ENCODE peak calls at places on chromosomes 2 and 18, in six cellular contexts. One of them, this sample, is unnamed.

GRCh38 chr18:59616501-59616900 is 80.7 kb downstream of the CCBE1 start:
- DNase-seq in adrenal gland: no peak
- DNase-seq in uterus: no peak
- DNase-seq in IMR-90: no peak
- DNase-seq in heart right ventricle: no peak
- DNase-seq in NT2/D1: no peak
- DNase-seq in this sample: no peak

GRCh38 chr18:77147418-77147852 is 14.9 kb upstream of the MBP start:
- DNase-seq in adrenal gland: no peak
- DNase-seq in uterus: no peak
- DNase-seq in IMR-90: peak; percentile 52
- DNase-seq in heart right ventricle: no peak
- DNase-seq in NT2/D1: no peak
- DNase-seq in this sample: no peak

GRCh38 chr2:26618611-26619010 is 22.6 kb downstream of the CIB4 start:
- DNase-seq in adrenal gland: no peak
- DNase-seq in uterus: no peak
- DNase-seq in IMR-90: no peak
- DNase-seq in heart right ventricle: no peak
- DNase-seq in NT2/D1: no peak
- DNase-seq in this sample: no peak

GRCh38 chr2:39730685-39731302 is 48.3 kb downstream of the THUMPD2 start:
- DNase-seq in adrenal gland: no peak
- DNase-seq in uterus: no peak
- DNase-seq in IMR-90: peak; percentile 35
- DNase-seq in heart right ventricle: no peak
- DNase-seq in NT2/D1: peak; percentile 23
- DNase-seq in this sample: no peak

GRCh38 chr2:127771756-127772155 is 39.2 kb downstream of the WDR33 start:
- DNase-seq in adrenal gland: no peak
- DNase-seq in uterus: no peak
- DNase-seq in IMR-90: peak; percentile 70
- DNase-seq in heart right ventricle: no peak
- DNase-seq in NT2/D1: no peak
- DNase-seq in this sample: no peak

GRCh38 chr2:74201196-74201595 is 2.8 kb downstream of the MTHFD2 start:
- DNase-seq in adrenal gland: no peak
- DNase-seq in uterus: peak; percentile 37
- DNase-seq in IMR-90: no peak
- DNase-seq in heart right ventricle: no peak
- DNase-seq in NT2/D1: no peak
- DNase-seq in this sample: no peak

GRCh38 chr18:484749-485464 is 15.6 kb downstream of the COLEC12 start:
- DNase-seq in adrenal gland: no peak
- DNase-seq in uterus: no peak
- DNase-seq in IMR-90: no peak
- DNase-seq in heart right ventricle: no peak
- DNase-seq in NT2/D1: no peak
- DNase-seq in this sample: no peak

GRCh38 chr2:84959045-84959493 is 11.9 kb upstream of the KCMF1 start:
- DNase-seq in adrenal gland: no peak
- DNase-seq in uterus: no peak
- DNase-seq in IMR-90: peak; percentile 90
- DNase-seq in heart right ventricle: no peak
- DNase-seq in NT2/D1: no peak
- DNase-seq in this sample: no peak

GRCh38 chr2:226898925-226899324 is 63.1 kb downstream of the RHBDD1 start:
- DNase-seq in adrenal gland: no peak
- DNase-seq in uterus: no peak
- DNase-seq in IMR-90: no peak
- DNase-seq in heart right ventricle: no peak
- DNase-seq in NT2/D1: no peak
- DNase-seq in this sample: no peak

GRCh38 chr2:37020212-37020886 is 54.0 kb upstream of the STRN start:
- DNase-seq in adrenal gland: peak; percentile 93
- DNase-seq in uterus: peak; percentile 70
- DNase-seq in IMR-90: peak; percentile 94
- DNase-seq in heart right ventricle: peak; percentile 89
- DNase-seq in NT2/D1: no peak
- DNase-seq in this sample: peak; percentile 90

GRCh38 chr2:96205238-96205637 is 3.4 kb downstream of the STARD7 start:
- DNase-seq in adrenal gland: no peak
- DNase-seq in uterus: no peak
- DNase-seq in IMR-90: no peak
- DNase-seq in heart right ventricle: no peak
- DNase-seq in NT2/D1: no peak
- DNase-seq in this sample: no peak

GRCh38 chr2:128563348-128563687 is 244.7 kb upstream of the HS6ST1 start:
- DNase-seq in adrenal gland: peak; percentile 36
- DNase-seq in uterus: peak; percentile 88
- DNase-seq in IMR-90: peak; percentile 98
- DNase-seq in heart right ventricle: peak; percentile 67
- DNase-seq in NT2/D1: no peak
- DNase-seq in this sample: peak; percentile 84

GRCh38 chr18:39500320-39500719 is 1934.7 kb upstream of the CELF4 start:
- DNase-seq in adrenal gland: no peak
- DNase-seq in uterus: no peak
- DNase-seq in IMR-90: no peak
- DNase-seq in heart right ventricle: no peak
- DNase-seq in NT2/D1: no peak
- DNase-seq in this sample: no peak

GRCh38 chr18:55579471-55579870 is 8.5 kb downstream of the TCF4 start:
- DNase-seq in adrenal gland: no peak
- DNase-seq in uterus: no peak
- DNase-seq in IMR-90: peak; percentile 28
- DNase-seq in heart right ventricle: no peak
- DNase-seq in NT2/D1: no peak
- DNase-seq in this sample: no peak

GRCh38 chr2:68970566-68970965 is 3.9 kb upstream of the GKN1 start:
- DNase-seq in adrenal gland: no peak
- DNase-seq in uterus: no peak
- DNase-seq in IMR-90: no peak
- DNase-seq in heart right ventricle: no peak
- DNase-seq in NT2/D1: no peak
- DNase-seq in this sample: no peak

GRCh38 chr2:163028807-163029206 is 190.2 kb upstream of the KCNH7 start:
- DNase-seq in adrenal gland: no peak
- DNase-seq in uterus: no peak
- DNase-seq in IMR-90: no peak
- DNase-seq in heart right ventricle: no peak
- DNase-seq in NT2/D1: no peak
- DNase-seq in this sample: no peak

GRCh38 chr2:238081561-238081960 is 18.6 kb upstream of the ESPNL start:
- DNase-seq in adrenal gland: no peak
- DNase-seq in uterus: no peak
- DNase-seq in IMR-90: no peak
- DNase-seq in heart right ventricle: no peak
- DNase-seq in NT2/D1: no peak
- DNase-seq in this sample: peak; percentile 32

GRCh38 chr2:95012881-95013550 is 12.5 kb upstream of the MAL start:
- DNase-seq in adrenal gland: no peak
- DNase-seq in uterus: no peak
- DNase-seq in IMR-90: no peak
- DNase-seq in heart right ventricle: no peak
- DNase-seq in NT2/D1: no peak
- DNase-seq in this sample: no peak

GRCh38 chr2:150459281-150459680 is 28.2 kb downstream of the RND3 start:
- DNase-seq in adrenal gland: no peak
- DNase-seq in uterus: no peak
- DNase-seq in IMR-90: peak; percentile 34
- DNase-seq in heart right ventricle: no peak
- DNase-seq in NT2/D1: no peak
- DNase-seq in this sample: no peak

GRCh38 chr2:177392373-177393246 is at the start of gene AGPS:
- DNase-seq in adrenal gland: peak; percentile 74
- DNase-seq in uterus: peak; percentile 72
- DNase-seq in IMR-90: peak; percentile 52
- DNase-seq in heart right ventricle: peak; percentile 71
- DNase-seq in NT2/D1: peak; percentile 52
- DNase-seq in this sample: peak; percentile 69

GRCh38 chr2:604385-604784 is 72.8 kb downstream of the TMEM18 start:
- DNase-seq in adrenal gland: no peak
- DNase-seq in uterus: no peak
- DNase-seq in IMR-90: no peak
- DNase-seq in heart right ventricle: no peak
- DNase-seq in NT2/D1: no peak
- DNase-seq in this sample: no peak

GRCh38 chr2:127177617-127178278 is 42.4 kb downstream of the CYP27C1 start:
- DNase-seq in adrenal gland: no peak
- DNase-seq in uterus: peak; percentile 8
- DNase-seq in IMR-90: no peak
- DNase-seq in heart right ventricle: no peak
- DNase-seq in NT2/D1: no peak
- DNase-seq in this sample: no peak

GRCh38 chr2:70709746-70710145 is 58.3 kb downstream of the ADD2 start:
- DNase-seq in adrenal gland: no peak
- DNase-seq in uterus: no peak
- DNase-seq in IMR-90: no peak
- DNase-seq in heart right ventricle: no peak
- DNase-seq in NT2/D1: no peak
- DNase-seq in this sample: no peak

GRCh38 chr2:67463810-67464209 is 66.7 kb downstream of the ETAA1 start:
- DNase-seq in adrenal gland: no peak
- DNase-seq in uterus: no peak
- DNase-seq in IMR-90: peak; percentile 67
- DNase-seq in heart right ventricle: no peak
- DNase-seq in NT2/D1: no peak
- DNase-seq in this sample: no peak

DNA sequence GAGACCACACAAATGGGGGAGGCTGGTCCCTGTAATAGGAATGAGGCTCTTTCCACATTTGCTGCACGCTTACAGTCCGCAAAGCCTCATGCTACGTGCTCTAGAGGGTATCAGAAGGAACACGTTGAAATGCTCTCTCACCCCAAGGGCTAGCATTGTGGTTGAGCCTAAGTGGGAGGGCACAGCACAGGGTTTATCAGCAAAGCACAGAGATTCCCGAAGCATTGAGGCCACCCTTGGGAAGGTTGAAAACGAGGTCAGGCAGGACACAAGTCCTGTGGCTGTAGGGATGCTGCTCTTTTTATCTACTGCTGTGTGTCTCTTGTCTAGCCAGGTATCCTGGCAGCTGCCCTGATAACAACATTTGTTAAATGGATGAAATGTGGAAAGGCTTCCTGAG is 378.3 kb downstream of the EN1 start:
- DNase-seq in adrenal gland: no peak
- DNase-seq in uterus: no peak
- DNase-seq in IMR-90: no peak
- DNase-seq in heart right ventricle: no peak
- DNase-seq in NT2/D1: no peak
- DNase-seq in this sample: no peak
- H3K27me3 ChIP-seq in adrenal gland: peaks cover 3% of the 10 kb centered on the region
- H3K27me3 ChIP-seq in uterus: no peaks in the 10 kb centered on the region
- H3K27me3 ChIP-seq in IMR-90: no peaks in the 10 kb centered on the region
- H3K27me3 ChIP-seq in heart right ventricle: peaks cover 18% of the 10 kb centered on the region
- H3K27me3 ChIP-seq in NT2/D1: no peaks in the 10 kb centered on the region
- H3K27me3 ChIP-seq in this sample: no peaks in the 10 kb centered on the region

GRCh38 chr2:236572482-236572881 is 2.9 kb downstream of the ACKR3 start:
- DNase-seq in adrenal gland: no peak
- DNase-seq in uterus: no peak
- DNase-seq in IMR-90: no peak
- DNase-seq in heart right ventricle: peak; percentile 71
- DNase-seq in NT2/D1: no peak
- DNase-seq in this sample: no peak
- H3K4me3 ChIP-seq in adrenal gland: no peak overlapping the region
- H3K4me3 ChIP-seq in uterus: no peak overlapping the region
- H3K4me3 ChIP-seq in IMR-90: no peak overlapping the region
- H3K4me3 ChIP-seq in heart right ventricle: peak overlapping the region; percentile 62
- H3K4me3 ChIP-seq in NT2/D1: no peak overlapping the region
- H3K4me3 ChIP-seq in this sample: peak overlapping the region; percentile 59

GRCh38 chr2:231461516-231461971 is 2.7 kb downstream of the NCL start:
- DNase-seq in adrenal gland: no peak
- DNase-seq in uterus: no peak
- DNase-seq in IMR-90: no peak
- DNase-seq in heart right ventricle: no peak
- DNase-seq in NT2/D1: no peak
- DNase-seq in this sample: no peak

GRCh38 chr2:231458368-231458767 is 5.9 kb downstream of the NCL start:
- DNase-seq in adrenal gland: no peak
- DNase-seq in uterus: no peak
- DNase-seq in IMR-90: no peak
- DNase-seq in heart right ventricle: no peak
- DNase-seq in NT2/D1: no peak
- DNase-seq in this sample: no peak

GRCh38 chr2:231462729-231463465 is 1.4 kb downstream of the NCL start:
- DNase-seq in adrenal gland: no peak
- DNase-seq in uterus: no peak
- DNase-seq in IMR-90: no peak
- DNase-seq in heart right ventricle: no peak
- DNase-seq in NT2/D1: no peak
- DNase-seq in this sample: no peak

GRCh38 chr2:231457101-231457500 is 7.2 kb downstream of the NCL start:
- DNase-seq in adrenal gland: no peak
- DNase-seq in uterus: no peak
- DNase-seq in IMR-90: peak; percentile 21
- DNase-seq in heart right ventricle: no peak
- DNase-seq in NT2/D1: no peak
- DNase-seq in this sample: no peak

GRCh38 chr2:231460073-231460861 is 4.0 kb downstream of the NCL start:
- DNase-seq in adrenal gland: no peak
- DNase-seq in uterus: no peak
- DNase-seq in IMR-90: no peak
- DNase-seq in heart right ventricle: no peak
- DNase-seq in NT2/D1: no peak
- DNase-seq in this sample: no peak
- H3K36me3 ChIP-seq in adrenal gland: peaks cover 79% of the 10 kb centered on the region
- H3K36me3 ChIP-seq in uterus: no peaks in the 10 kb centered on the region
- H3K36me3 ChIP-seq in IMR-90: peaks cover 54% of the 10 kb centered on the region
- H3K36me3 ChIP-seq in heart right ventricle: peaks cover 78% of the 10 kb centered on the region
- H3K36me3 ChIP-seq in NT2/D1: peaks cover 88% of the 10 kb centered on the region
- H3K36me3 ChIP-seq in this sample: peaks cover 75% of the 10 kb centered on the region

DNA sequence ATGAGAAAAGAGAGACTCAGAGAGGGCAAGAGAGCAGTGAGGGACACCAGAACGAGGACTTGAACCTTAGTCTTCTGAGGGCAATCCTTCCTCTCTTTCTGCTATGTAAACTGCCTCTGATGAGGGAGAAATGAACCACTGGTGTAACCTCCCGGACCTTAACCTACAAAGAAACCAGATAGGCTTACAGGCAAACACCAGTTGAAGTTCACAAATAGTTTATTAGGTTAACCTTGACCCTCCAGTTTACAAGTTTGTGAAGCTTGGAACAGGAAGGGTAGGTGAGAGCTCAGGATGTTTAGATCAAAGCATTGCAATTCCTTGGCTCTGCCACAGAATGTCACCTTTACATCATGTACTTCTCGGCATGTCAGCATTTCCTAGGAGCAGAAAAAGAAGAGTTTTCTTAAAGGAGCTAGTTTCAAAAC is 486.4 kb upstream of the SPRED2 start:
- DNase-seq in adrenal gland: no peak
- DNase-seq in uterus: no peak
- DNase-seq in IMR-90: no peak
- DNase-seq in heart right ventricle: no peak
- DNase-seq in NT2/D1: no peak
- DNase-seq in this sample: no peak
- H3K27me3 ChIP-seq in adrenal gland: no peaks in the 10 kb centered on the region
- H3K27me3 ChIP-seq in uterus: no peaks in the 10 kb centered on the region
- H3K27me3 ChIP-seq in IMR-90: peaks cover 6% of the 10 kb centered on the region
- H3K27me3 ChIP-seq in heart right ventricle: no peaks in the 10 kb centered on the region
- H3K27me3 ChIP-seq in NT2/D1: no peaks in the 10 kb centered on the region
- H3K27me3 ChIP-seq in this sample: no peaks in the 10 kb centered on the region

This sample was measured in right atrium auricular region.